ENCODE peak calls at places on chromosome 16, in five cellular contexts. K, R, P, M and W are unnamed samples.

GRCh38 chr16:68644303-68644702 is 807 bp upstream of the CDH3 start:
- DNase-seq in M (no peak), R (no peak), P (no peak), K (no peak), W (peak)

GRCh38 chr16:60142991-60143705 is 1409.0 kb upstream of the GOT2 start:
- DNase-seq in R (no peak), P (no peak), M (no peak), K (no peak), W (no peak)

GRCh38 chr16:5015351-5015750 is 18.4 kb downstream of the NAGPA start:
- DNase-seq in K (peak), M (no peak), R (no peak), P (no peak), W (no peak)

GRCh38 chr16:24753437-24753836 is 24.0 kb downstream of the TNRC6A start:
- DNase-seq in K (no peak), R (peak), P (no peak), M (no peak), W (no peak)

GRCh38 chr16:13936596-13937081 is 16.7 kb downstream of the ERCC4 start:
- DNase-seq in M (no peak), P (no peak), R (peak), K (no peak), W (no peak)

GRCh38 chr16:74275031-74275636 is 21.5 kb upstream of the PSMD7 start:
- DNase-seq in K (peak), R (peak), P (peak), M (peak), W (no peak)

GRCh38 chr16:90019201-90019542 is at the start of gene DBNDD1:
- DNase-seq in R (no peak), K (no peak), M (no peak), P (no peak), W (no peak)

GRCh38 chr16:11507991-11508390 is 78.7 kb downstream of the LITAF start:
- DNase-seq in M (no peak), K (no peak), P (no peak), R (no peak), W (no peak)

GRCh38 chr16:81243927-81244326 is 5.4 kb downstream of the BCO1 start:
- DNase-seq in R (no peak), K (no peak), P (no peak), M (no peak), W (no peak)

GRCh38 chr16:15811778-15812750 is 44.8 kb downstream of the MYH11 start:
- DNase-seq in R (peak), M (no peak), P (no peak), K (no peak), W (peak)

GRCh38 chr16:48086422-48086821 is 69.4 kb downstream of the ABCC12 start:
- DNase-seq in R (no peak), K (no peak), M (no peak), P (no peak), W (no peak)

GRCh38 chr16:74724820-74725549 is 24.3 kb upstream of the MLKL start:
- DNase-seq in M (no peak), P (no peak), R (no peak), K (no peak), W (no peak)

GRCh38 chr16:20401475-20402016 is 3.0 kb downstream of the PDILT start:
- DNase-seq in P (no peak), K (no peak), M (no peak), R (no peak), W (peak)

GRCh38 chr16:6377956-6378355 is 954.7 kb upstream of the RBFOX1 start:
- DNase-seq in R (no peak), P (no peak), K (no peak), M (no peak), W (no peak)

GRCh38 chr16:49726155-49726554 is 129.8 kb downstream of the ZNF423 start:
- DNase-seq in P (no peak), R (no peak), K (peak), M (no peak), W (no peak)

GRCh38 chr16:11990672-11991390 is 14.3 kb downstream of the SNX29 start:
- DNase-seq in P (no peak), K (no peak), R (no peak), M (no peak), W (no peak)

GRCh38 chr16:46871587-46871986 is 12.6 kb upstream of the GPT2 start:
- DNase-seq in R (no peak), K (no peak), M (no peak), P (no peak), W (no peak)

GRCh38 chr16:87326151-87326571 is 9.0 kb upstream of the C16orf95 start:
- DNase-seq in R (no peak), M (no peak), K (no peak), P (no peak), W (no peak)

GRCh38 chr16:8998114-8998513 is 34.4 kb upstream of the USP7 start:
- DNase-seq in P (no peak), R (peak), K (no peak), M (no peak), W (no peak)

GRCh38 chr16:25066426-25066746 is 45.2 kb upstream of the LCMT1 start:
- DNase-seq in P (no peak), M (no peak), K (no peak), R (no peak), W (no peak)

GRCh38 chr16:70526403-70526802 is 2.8 kb downstream of the SF3B3 start:
- DNase-seq in P (no peak), K (no peak), M (no peak), R (no peak), W (no peak)

GRCh38 chr16:23375643-23376042 is 73.5 kb downstream of the SCNN1B start:
- DNase-seq in M (no peak), R (no peak), P (no peak), K (no peak), W (no peak)

GRCh38 chr16:79081292-79082066 is 519.1 kb downstream of the MAF start:
- DNase-seq in M (no peak), R (no peak), P (no peak), K (no peak), W (no peak)

GRCh38 chr16:5065813-5066212 is at the start of gene C16orf89:
- DNase-seq in R (no peak), P (no peak), K (no peak), M (no peak), W (no peak)

GRCh38 chr16:15502041-15502725 is 67.8 kb downstream of the BMERB1 start:
- DNase-seq in K (no peak), M (peak), R (peak), P (no peak), W (no peak)

GRCh38 chr16:12410842-12411490 is 392.7 kb downstream of the CPPED1 start:
- DNase-seq in R (no peak), P (no peak), K (no peak), M (no peak), W (no peak)

GRCh38 chr16:56382901-56383355 is 42.4 kb downstream of the AMFR start:
- DNase-seq in M (no peak), R (peak), K (no peak), P (no peak), W (no peak)

GRCh38 chr16:69725480-69726312 is 664 bp downstream of the NQO1 start:
- DNase-seq in M (no peak), P (no peak), R (no peak), K (no peak), W (no peak)

GRCh38 chr16:12801511-12802042 is 2.1 kb downstream of the CPPED1 start:
- DNase-seq in P (no peak), M (no peak), R (no peak), K (no peak), W (no peak)

GRCh38 chr16:68754117-68754792 is 17.2 kb downstream of the CDH1 start:
- DNase-seq in P (no peak), M (no peak), K (no peak), R (peak), W (no peak)

GRCh38 chr16:53664724-53665345 is 38.8 kb downstream of the RPGRIP1L start:
- DNase-seq in K (no peak), P (no peak), M (no peak), R (no peak), W (no peak)

GRCh38 chr16:11315499-11315898 is 29.8 kb upstream of the RMI2 start:
- DNase-seq in M (no peak), P (no peak), R (peak), K (no peak), W (peak)

GRCh38 chr16:4663756-4664465 is 29.5 kb upstream of the NUDT16L1 start:
- DNase-seq in K (no peak), P (no peak), R (no peak), M (no peak), W (no peak)

GRCh38 chr16:74029122-74029805 is 267.4 kb upstream of the PSMD7 start:
- DNase-seq in R (no peak), K (no peak), P (no peak), M (no peak), W (no peak)

GRCh38 chr16:20323591-20324117 is 3.7 kb downstream of the GP2 start:
- DNase-seq in M (no peak), K (no peak), R (no peak), P (no peak), W (no peak)

GRCh38 chr16:58026139-58026704 is 668 bp downstream of the MMP15 start:
- DNase-seq in R (peak), K (peak), M (no peak), P (no peak), W (peak)
- TF ChIP-seq EZH2phosphoT487 in R (no peak), K (no peak), M (no peak), P (no peak), W (peak)

GRCh38 chr16:29024280-29024679 is 39.4 kb downstream of the LAT start:
- DNase-seq in R (no peak), M (no peak), P (no peak), K (no peak), W (no peak)
- H3K9ac ChIP-seq in R (no peak), M (no peak), P (no peak), K (no peak), W (peak)

GRCh38 chr16:71883849-71884638 is at the start of gene ZNF821:
- DNase-seq in M (no peak), R (peak), P (peak), K (peak), W (peak)
- TF ChIP-seq CTCF in M (no peak), R (peak), P (peak), K (peak), W (peak)

GRCh38 chr16:3235856-3236669 is 1.1 kb upstream of the ZNF200 start:
- DNase-seq in P (no peak), K (no peak), R (peak), M (no peak), W (peak)
- TF ChIP-seq EZH2phosphoT487 in P (no peak), K (no peak), R (no peak), M (no peak), W (no peak)

GRCh38 chr16:370980-371728 is 816 bp upstream of the MRPL28 start:
- DNase-seq in K (no peak), M (no peak), R (no peak), P (no peak), W (no peak)
- H3K9ac ChIP-seq in K (no peak), M (peak), R (no peak), P (no peak), W (no peak)

GRCh38 chr16:88384222-88385111 is 1.7 kb downstream of the ZNF469 start:
- DNase-seq in K (peak), P (no peak), M (no peak), R (no peak), W (no peak)

GRCh38 chr16:88382491-88383400 is at the start of gene ZNF469:
- DNase-seq in R (peak), M (no peak), K (peak), P (no peak), W (peak)

GRCh38 chr16:88381820-88382451 is 823 bp upstream of the ZNF469 start:
- DNase-seq in M (no peak), R (no peak), K (no peak), P (no peak), W (no peak)

GRCh38 chr16:88385112-88385594 is 2.4 kb downstream of the ZNF469 start:
- DNase-seq in P (no peak), R (no peak), M (no peak), K (peak), W (no peak)

DNA sequence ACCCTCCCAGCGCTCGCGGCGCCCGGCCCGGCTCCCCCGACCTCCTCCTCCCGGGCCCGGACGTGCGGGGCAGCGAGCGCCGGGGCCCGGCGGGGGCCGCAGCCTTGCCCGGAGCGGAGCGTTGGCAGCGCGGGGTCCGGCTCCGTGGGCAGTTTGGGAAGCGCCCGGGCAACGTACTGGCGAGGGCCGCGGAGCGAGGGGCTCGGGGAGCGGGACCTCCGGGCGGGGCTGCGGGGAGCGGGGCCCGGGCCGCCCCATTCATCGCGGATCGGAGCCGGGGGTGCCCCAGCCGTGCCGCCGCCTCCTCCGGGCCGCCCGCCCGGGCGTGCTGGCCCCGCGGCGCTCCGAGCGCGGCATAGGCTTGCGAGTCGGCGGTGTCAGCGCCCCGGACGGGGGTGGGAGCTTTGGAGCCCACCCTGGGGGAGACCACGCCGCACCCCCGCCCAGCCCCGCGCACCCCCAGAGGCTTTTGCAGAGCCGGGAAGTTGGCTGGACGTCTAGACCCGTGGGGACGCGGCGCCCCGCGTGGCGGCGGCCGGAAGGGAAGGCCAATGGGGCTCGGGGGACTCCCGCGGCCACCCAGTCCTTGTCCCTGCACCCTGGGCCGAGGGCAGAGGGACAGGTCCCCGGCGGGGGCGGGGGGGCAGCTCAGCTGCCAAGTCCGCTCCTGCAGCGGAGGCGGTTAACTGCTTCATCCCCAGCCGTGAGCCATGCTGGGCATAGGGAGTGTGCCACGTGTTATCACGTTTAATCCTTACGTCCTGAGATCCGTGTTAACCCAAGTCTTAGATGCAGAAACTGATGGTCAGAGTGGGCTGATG is 852 bp downstream of the ZNF469 start:
- DNase-seq in P (no peak), R (peak), M (peak), K (peak), W (peak)
- TF ChIP-seq CTCF in P (no peak), R (peak), M (no peak), K (peak), W (peak)

GRCh38 chr16:83615553-83615952 is 192.2 kb upstream of the HSBP1 start:
- DNase-seq in P (no peak), R (no peak), M (no peak), K (no peak), W (no peak)
- TF ChIP-seq EZH2phosphoT487 in P (no peak), R (no peak), M (no peak), K (no peak), W (no peak)

GRCh38 chr16:65743558-65743957 is 621.7 kb upstream of the CDH11 start:
- DNase-seq in P (no peak), R (no peak), M (no peak), K (no peak), W (no peak)

GRCh38 chr16:65749566-65749965 is 616.9 kb upstream of the CDH5 start:
- DNase-seq in M (no peak), K (no peak), P (no peak), R (no peak), W (no peak)

GRCh38 chr16:65746941-65747340 is 619.5 kb upstream of the CDH5 start:
- DNase-seq in R (no peak), K (no peak), P (no peak), M (no peak), W (no peak)

GRCh38 chr16:65744401-65744800 is 622.1 kb upstream of the CDH5 start:
- DNase-seq in M (no peak), K (no peak), R (no peak), P (no peak), W (no peak)

DNA sequence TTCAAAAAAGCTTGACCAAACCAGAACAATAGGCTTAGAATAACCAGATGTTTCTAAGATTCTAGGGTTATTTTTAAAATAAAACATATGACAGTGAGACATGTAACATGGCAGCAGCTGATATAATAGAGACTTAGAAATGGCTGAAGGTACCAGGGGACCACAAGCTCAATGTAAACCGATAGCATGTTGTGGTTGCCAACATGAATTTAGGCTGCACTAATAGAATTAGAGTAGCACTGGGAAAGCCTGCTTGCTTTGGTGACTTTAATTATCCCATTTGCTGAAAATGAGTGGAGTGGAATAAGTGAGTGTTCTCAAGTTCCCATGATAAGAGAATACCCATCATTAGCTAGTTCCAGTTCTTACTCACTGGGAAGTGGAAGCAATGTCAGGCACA is 621.3 kb upstream of the CDH5 start:
- DNase-seq in P (no peak), R (no peak), M (no peak), K (no peak), W (no peak)
- H3K9ac ChIP-seq in P (no peak), R (no peak), M (no peak), K (no peak), W (no peak)

GRCh38 chr16:84511821-84512220 is 7.4 kb upstream of the MEAK7 start:
- DNase-seq in K (no peak), R (no peak), P (no peak), M (no peak), W (no peak)

GRCh38 chr16:84509032-84509950 is 4.8 kb upstream of the MEAK7 start:
- DNase-seq in P (no peak), K (no peak), M (no peak), R (no peak), W (no peak)

GRCh38 chr16:84513111-84514065 is 8.9 kb upstream of the MEAK7 start:
- DNase-seq in P (no peak), M (no peak), R (no peak), K (no peak), W (no peak)

GRCh38 chr16:84508502-84508901 is 4.0 kb upstream of the MEAK7 start:
- DNase-seq in K (no peak), M (no peak), P (no peak), R (no peak), W (no peak)

GRCh38 chr16:84511180-84511800 is 6.8 kb upstream of the MEAK7 start:
- DNase-seq in K (peak), M (peak), R (peak), P (peak), W (peak)
- TF ChIP-seq CTCF in K (peak), M (no peak), R (peak), P (peak), W (peak)

DNA sequence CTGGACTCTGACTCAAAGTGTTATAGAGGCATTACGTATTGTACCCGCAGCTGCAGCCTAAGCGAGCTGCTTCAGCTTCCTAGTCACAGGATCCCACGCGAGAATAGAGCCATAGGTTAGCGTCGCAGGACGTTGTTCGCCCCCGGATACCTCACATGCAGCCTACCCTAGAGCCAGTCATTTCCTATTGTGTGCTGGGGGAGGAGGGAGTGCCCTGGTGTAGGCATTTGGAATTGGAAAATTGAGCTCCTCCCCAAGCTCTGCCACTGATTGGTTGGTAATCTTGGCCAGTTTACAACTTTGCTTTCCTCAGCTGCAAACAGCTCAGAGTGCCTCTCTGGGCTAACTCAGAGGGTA is 530 bp downstream of the NAA60 start:
- DNase-seq in M (peak), P (no peak), R (no peak), K (peak), W (peak)
- TF ChIP-seq EZH2phosphoT487 in M (no peak), P (no peak), R (no peak), K (no peak), W (no peak)